ENCODE peak calls at places on chromosome 21, in nine cellular contexts. Q, M, O, S, T, I, C, H and Y are unnamed samples.

GRCh38 chr21:26709090-26709489 is 136.0 kb upstream of the CYYR1 start:
- DNase-seq in Q (no peak), M (no peak), S (no peak), H (no peak), I (no peak), O (no peak), C (no peak), T (peak), Y (no peak)

GRCh38 chr21:27346041-27346448 is 379.2 kb upstream of the ADAMTS5 start:
- DNase-seq in H (no peak), O (no peak), S (no peak), Q (no peak), T (peak), C (peak), I (no peak), M (no peak), Y (no peak)

GRCh38 chr21:18550361-18550760 is 146.8 kb upstream of the TMPRSS15 start:
- DNase-seq in S (no peak), T (no peak), M (no peak), C (no peak), H (no peak), I (no peak), Q (no peak), O (no peak), Y (no peak)

GRCh38 chr21:15057290-15057689 is 7.5 kb downstream of the NRIP1 start:
- DNase-seq in O (no peak), I (no peak), C (no peak), Q (no peak), H (no peak), M (no peak), T (no peak), S (no peak), Y (no peak)

GRCh38 chr21:46585191-46585953 is 19.5 kb downstream of the S100B start:
- DNase-seq in S (no peak), C (no peak), M (no peak), H (no peak), I (no peak), T (no peak), O (no peak), Q (no peak), Y (peak)

GRCh38 chr21:29187939-29188338 is 57.5 kb downstream of the MAP3K7CL start:
- DNase-seq in C (peak), T (peak), S (no peak), Q (no peak), I (no peak), H (no peak), O (no peak), M (no peak), Y (no peak)

GRCh38 chr21:31566061-31566460 is 93.4 kb upstream of the SOD1 start:
- DNase-seq in O (no peak), M (no peak), Q (no peak), T (no peak), S (no peak), I (no peak), C (peak), H (no peak), Y (no peak)

GRCh38 chr21:23160914-23161313 is 2162.7 kb downstream of the NCAM2 start:
- DNase-seq in C (peak), T (no peak), O (no peak), Q (no peak), H (no peak), S (no peak), I (no peak), M (no peak), Y (no peak)

GRCh38 chr21:14889080-14889805 is 175.6 kb downstream of the NRIP1 start:
- DNase-seq in T (no peak), O (no peak), Q (no peak), C (peak), M (no peak), H (no peak), S (no peak), I (no peak), Y (no peak)

GRCh38 chr21:46559291-46559983 is 45.4 kb downstream of the S100B start:
- DNase-seq in Q (peak), H (no peak), T (no peak), I (no peak), S (peak), M (no peak), C (no peak), O (no peak), Y (no peak)